ENCODE peak calls at places on chromosomes 1 and 21, in ten cellular contexts. Z is heart right ventricle, N is A673, I is right lobe of liver, K is kidney epithelial cell, P is K562, V is left ventricle myocardium inferior, S is brain microvascular endothelial cell, J is ovary, G is tibial nerve. F is an unnamed sample.

GRCh38 chr1:112698366-112699310 is 8.3 kb downstream of the RHOC start:
- DNase-seq in Z (peak; percentile 67), S (no peak), I (peak; percentile 83), K (no peak), N (no peak), V (no peak), G (no peak), J (peak; percentile 68), P (peak; percentile 75), F (no peak)

GRCh38 chr1:19606817-19607706 is 37.0 kb upstream of the NBL1 start:
- DNase-seq in K (no peak), P (no peak), V (no peak), Z (no peak), J (no peak), G (no peak), I (no peak), S (no peak), N (no peak), F (no peak)

GRCh38 chr1:56357931-56358783 is 221.2 kb downstream of the PLPP3 start:
- DNase-seq in V (no peak), N (no peak), S (no peak), Z (no peak), J (no peak), I (no peak), P (no peak), G (no peak), K (no peak), F (no peak)

GRCh38 chr21:34640858-34641257 is 25.9 kb upstream of the RCAN1 start:
- DNase-seq in Z (no peak), K (peak; percentile 39), P (no peak), V (no peak), G (no peak), J (no peak), S (peak; percentile 91), N (no peak), I (no peak), F (no peak)

GRCh38 chr1:29639741-29640427 is 403.6 kb downstream of the PTPRU start:
- DNase-seq in K (peak; percentile 95), P (no peak), J (no peak), V (no peak), I (peak; percentile 24), S (peak; percentile 48), G (no peak), Z (no peak), N (peak; percentile 21), F (no peak)

GRCh38 chr1:205107327-205107726 is 14.5 kb downstream of the RBBP5 start:
- DNase-seq in K (no peak), J (no peak), N (no peak), G (no peak), I (no peak), S (no peak), V (no peak), Z (no peak), P (no peak), F (no peak)

GRCh38 chr1:200334661-200335256 is 75.1 kb downstream of the ZNF281 start:
- DNase-seq in S (no peak), G (no peak), N (no peak), J (no peak), I (no peak), K (peak; percentile 49), P (no peak), V (no peak), Z (no peak), F (no peak)

GRCh38 chr21:46234436-46234950 is 5.9 kb upstream of the LSS start:
- DNase-seq in K (no peak), S (no peak), N (no peak), P (no peak), V (no peak), I (no peak), G (no peak), J (no peak), Z (no peak), F (no peak)

GRCh38 chr1:209601809-209602657 is 18.5 kb downstream of the CAMK1G start:
- DNase-seq in K (no peak), N (peak; percentile 84), G (peak; percentile 19), P (no peak), S (peak; percentile 28), Z (no peak), I (no peak), V (no peak), J (no peak), F (no peak)

GRCh38 chr1:238063454-238063853 is 172.7 kb upstream of the ZP4 start:
- DNase-seq in P (no peak), V (no peak), Z (no peak), N (no peak), S (no peak), J (no peak), G (no peak), I (no peak), K (peak; percentile 95), F (peak; percentile 25)

GRCh38 chr1:27554777-27555699 is 48.9 kb downstream of the AHDC1 start:
- DNase-seq in Z (peak; percentile 59), K (no peak), J (peak; percentile 70), S (no peak), V (peak; percentile 67), N (no peak), I (no peak), P (no peak), G (peak; percentile 70), F (no peak)

GRCh38 chr1:27551953-27552312 is 52.0 kb downstream of the AHDC1 start:
- DNase-seq in K (no peak), G (no peak), P (no peak), N (no peak), I (no peak), V (peak; percentile 14), Z (no peak), J (no peak), S (no peak), F (no peak)

GRCh38 chr1:27551170-27551952 is 52.6 kb downstream of the AHDC1 start:
- DNase-seq in K (no peak), V (peak; percentile 14), I (no peak), G (no peak), P (no peak), N (no peak), S (no peak), Z (no peak), J (no peak), F (no peak)

GRCh38 chr1:27554293-27554692 is 49.7 kb downstream of the AHDC1 start:
- DNase-seq in V (no peak), I (no peak), G (no peak), S (no peak), J (no peak), P (no peak), Z (no peak), K (no peak), N (no peak), F (no peak)

GRCh38 chr1:27552911-27553420 is 51.0 kb downstream of the AHDC1 start:
- DNase-seq in G (no peak), S (no peak), N (no peak), J (no peak), P (no peak), V (peak; percentile 16), K (no peak), Z (no peak), I (no peak), F (no peak)
- TF ChIP-seq CTCF in G (no peak), S (peak; percentile 25), N (no peak), J (no peak), P (peak; percentile 23), V (no peak), K (no peak), Z (no peak), I (no peak), F (no peak)

DNA sequence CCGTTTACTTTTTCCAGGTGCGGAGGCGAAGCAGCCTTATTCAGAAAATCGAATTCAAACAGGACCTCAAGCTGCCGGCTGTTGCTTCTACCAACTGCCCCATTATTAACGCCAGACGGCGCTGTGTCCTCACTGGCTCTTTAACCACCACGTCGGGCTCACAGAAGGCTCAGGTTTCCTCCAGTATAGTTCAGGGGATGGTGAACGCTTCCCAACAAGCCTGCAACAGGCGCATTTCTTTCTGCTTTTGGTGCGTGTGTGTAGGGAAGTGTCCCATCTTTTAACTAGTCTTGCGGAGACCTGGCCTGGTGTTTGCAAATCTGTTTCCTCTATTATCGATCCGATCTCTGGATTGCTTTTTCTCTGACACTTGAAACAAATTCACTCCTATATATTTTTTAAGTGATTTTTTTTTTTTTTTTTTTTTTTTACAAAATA is 791 bp upstream of the STUM start:
- DNase-seq in K (peak; percentile 55), S (peak; percentile 87), Z (peak; percentile 75), G (peak; percentile 88), N (peak; percentile 95), J (peak; percentile 90), V (peak; percentile 77), I (peak; percentile 81), P (peak; percentile 72), F (no peak)
- H3K27me3 ChIP-seq in K (peaks cover 32% of the 10 kb centered on the region), S (peaks cover 31% of the 10 kb centered on the region), Z (peaks cover 6% of the 10 kb centered on the region), G (no peaks in the 10 kb centered on the region), N (peaks cover 29% of the 10 kb centered on the region), J (no peaks in the 10 kb centered on the region), V (peaks cover 22% of the 10 kb centered on the region), I (no peaks in the 10 kb centered on the region), P (peaks cover 7% of the 10 kb centered on the region), F (peaks cover 5% of the 10 kb centered on the region)

GRCh38 chr1:12249748-12250147 is 19.9 kb downstream of the VPS13D start:
- DNase-seq in J (no peak), G (no peak), V (no peak), K (no peak), I (no peak), S (no peak), P (no peak), N (no peak), Z (no peak), F (no peak)

GRCh38 chr1:12249181-12249580 is 19.4 kb downstream of the VPS13D start:
- DNase-seq in J (no peak), I (no peak), Z (no peak), V (no peak), S (peak; percentile 27), G (no peak), P (no peak), K (no peak), N (no peak), F (no peak)

GRCh38 chr1:12255918-12256317 is 26.1 kb downstream of the VPS13D start:
- DNase-seq in K (no peak), J (no peak), Z (no peak), I (no peak), V (no peak), P (no peak), G (no peak), S (no peak), N (no peak), F (no peak)

GRCh38 chr1:12246584-12246983 is 16.8 kb downstream of the VPS13D start:
- DNase-seq in K (no peak), Z (no peak), N (no peak), I (no peak), V (no peak), S (no peak), P (no peak), G (no peak), J (no peak), F (no peak)

DNA sequence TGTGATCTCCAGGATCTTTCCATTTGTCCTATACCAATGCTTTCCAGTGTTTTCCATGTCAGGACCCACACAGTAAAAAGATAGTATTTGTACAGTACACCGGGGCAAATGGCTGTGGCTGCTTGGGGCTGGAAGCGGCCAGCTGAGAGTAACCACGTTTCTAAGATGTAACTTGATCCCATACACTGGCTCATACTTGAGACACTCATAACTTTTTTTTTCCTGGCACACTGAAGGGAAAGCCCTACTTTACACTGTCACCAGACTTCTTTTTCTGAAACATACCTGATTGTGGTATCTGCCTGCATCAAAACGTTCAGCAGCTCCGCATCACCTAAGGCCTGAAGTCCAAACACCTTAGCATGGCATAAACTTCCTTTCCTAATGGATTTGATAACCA is 21.6 kb downstream of the VPS13D start:
- DNase-seq in K (no peak), J (no peak), S (peak; percentile 34), Z (no peak), G (no peak), P (no peak), I (no peak), V (no peak), N (no peak), F (no peak)
- H3K36me3 ChIP-seq in K (peaks cover 2% of the 10 kb centered on the region), J (no peaks in the 10 kb centered on the region), S (peaks cover 22% of the 10 kb centered on the region), Z (no peaks in the 10 kb centered on the region), G (peaks cover 92% of the 10 kb centered on the region), P (peaks cover 62% of the 10 kb centered on the region), I (no peaks in the 10 kb centered on the region), V (peaks cover 87% of the 10 kb centered on the region), N (peaks cover 25% of the 10 kb centered on the region), F (peaks cover 8% of the 10 kb centered on the region)

GRCh38 chr1:207021139-207021861 is 11.3 kb downstream of the C1orf116 start:
- DNase-seq in V (no peak), N (no peak), Z (no peak), P (peak; percentile 85), G (no peak), K (no peak), I (no peak), J (no peak), S (peak; percentile 72), F (no peak)
- TF ChIP-seq CTCF in V (no peak), N (no peak), Z (no peak), P (peak; percentile 48), G (no peak), K (no peak), I (no peak), J (no peak), S (no peak), F (no peak)

F was measured in GM06990.